ENCODE peak calls at places on chromosomes 13 and 19, in eight cellular contexts. One of them, this sample, is unnamed.

GRCh38 chr19:37551123-37551993 is 43.2 kb downstream of the ZNF571 start:
- DNase-seq in AG04450: peak
- DNase-seq in pancreas: peak
- DNase-seq in A549: no peak
- DNase-seq in thyroid gland: no peak
- DNase-seq in psoas muscle: no peak
- DNase-seq in cardiac fibroblast: peak
- DNase-seq in astrocyte of the spinal cord: peak
- DNase-seq in this sample: peak

GRCh38 chr19:33197591-33198000 is 3.5 kb downstream of the LRP3 start:
- DNase-seq in astrocyte of the spinal cord: no peak
- DNase-seq in pancreas: peak
- DNase-seq in psoas muscle: no peak
- DNase-seq in AG04450: no peak
- DNase-seq in A549: no peak
- DNase-seq in thyroid gland: no peak
- DNase-seq in cardiac fibroblast: no peak
- DNase-seq in this sample: no peak

GRCh38 chr13:67123165-67123564 is 107.0 kb downstream of the PCDH9 start:
- DNase-seq in A549: no peak
- DNase-seq in pancreas: no peak
- DNase-seq in AG04450: no peak
- DNase-seq in thyroid gland: no peak
- DNase-seq in psoas muscle: no peak
- DNase-seq in cardiac fibroblast: no peak
- DNase-seq in astrocyte of the spinal cord: no peak
- DNase-seq in this sample: no peak

GRCh38 chr13:49669735-49670309 is 21.5 kb downstream of the EBPL start:
- DNase-seq in AG04450: peak
- DNase-seq in astrocyte of the spinal cord: peak
- DNase-seq in cardiac fibroblast: peak
- DNase-seq in psoas muscle: peak
- DNase-seq in A549: peak
- DNase-seq in thyroid gland: peak
- DNase-seq in pancreas: no peak
- DNase-seq in this sample: peak

GRCh38 chr13:59094149-59094548 is 1069.6 kb downstream of the DIAPH3 start:
- DNase-seq in astrocyte of the spinal cord: no peak
- DNase-seq in pancreas: no peak
- DNase-seq in thyroid gland: no peak
- DNase-seq in psoas muscle: no peak
- DNase-seq in cardiac fibroblast: no peak
- DNase-seq in AG04450: no peak
- DNase-seq in A549: no peak
- DNase-seq in this sample: no peak

GRCh38 chr13:30998548-30999140 is 66.2 kb downstream of the TEX26 start:
- DNase-seq in AG04450: peak
- DNase-seq in A549: no peak
- DNase-seq in thyroid gland: no peak
- DNase-seq in psoas muscle: no peak
- DNase-seq in astrocyte of the spinal cord: peak
- DNase-seq in pancreas: no peak
- DNase-seq in cardiac fibroblast: peak
- DNase-seq in this sample: peak

GRCh38 chr13:77207943-77208342 is 119.0 kb downstream of the MYCBP2 start:
- DNase-seq in astrocyte of the spinal cord: peak
- DNase-seq in pancreas: no peak
- DNase-seq in cardiac fibroblast: peak
- DNase-seq in thyroid gland: no peak
- DNase-seq in AG04450: peak
- DNase-seq in psoas muscle: no peak
- DNase-seq in A549: no peak
- DNase-seq in this sample: peak

GRCh38 chr19:48363500-48363809 is 285 bp downstream of the TMEM143 start:
- DNase-seq in thyroid gland: no peak
- DNase-seq in A549: no peak
- DNase-seq in astrocyte of the spinal cord: no peak
- DNase-seq in AG04450: no peak
- DNase-seq in psoas muscle: no peak
- DNase-seq in pancreas: peak
- DNase-seq in cardiac fibroblast: no peak
- DNase-seq in this sample: no peak

GRCh38 chr13:91409661-91410060 is 11.2 kb downstream of the GPC5 start:
- DNase-seq in astrocyte of the spinal cord: no peak
- DNase-seq in A549: no peak
- DNase-seq in psoas muscle: no peak
- DNase-seq in AG04450: no peak
- DNase-seq in cardiac fibroblast: no peak
- DNase-seq in pancreas: no peak
- DNase-seq in thyroid gland: no peak
- DNase-seq in this sample: no peak

GRCh38 chr13:65855276-65855675 is 1374.9 kb downstream of the PCDH9 start:
- DNase-seq in thyroid gland: no peak
- DNase-seq in psoas muscle: no peak
- DNase-seq in A549: no peak
- DNase-seq in cardiac fibroblast: peak
- DNase-seq in AG04450: no peak
- DNase-seq in astrocyte of the spinal cord: no peak
- DNase-seq in pancreas: no peak
- DNase-seq in this sample: peak

GRCh38 chr13:94950303-94950702 is 238.0 kb upstream of the SOX21 start:
- DNase-seq in thyroid gland: no peak
- DNase-seq in astrocyte of the spinal cord: no peak
- DNase-seq in psoas muscle: no peak
- DNase-seq in AG04450: no peak
- DNase-seq in cardiac fibroblast: no peak
- DNase-seq in A549: no peak
- DNase-seq in pancreas: no peak
- DNase-seq in this sample: peak

GRCh38 chr19:13122275-13122878 is 4.3 kb downstream of the NACC1 start:
- DNase-seq in astrocyte of the spinal cord: no peak
- DNase-seq in A549: no peak
- DNase-seq in psoas muscle: no peak
- DNase-seq in cardiac fibroblast: no peak
- DNase-seq in thyroid gland: no peak
- DNase-seq in AG04450: no peak
- DNase-seq in pancreas: no peak
- DNase-seq in this sample: peak

GRCh38 chr19:13119654-13120053 is 1.6 kb downstream of the NACC1 start:
- DNase-seq in A549: no peak
- DNase-seq in thyroid gland: no peak
- DNase-seq in astrocyte of the spinal cord: no peak
- DNase-seq in psoas muscle: no peak
- DNase-seq in AG04450: no peak
- DNase-seq in pancreas: no peak
- DNase-seq in cardiac fibroblast: peak
- DNase-seq in this sample: no peak

GRCh38 chr19:13120817-13121216 is 2.8 kb downstream of the NACC1 start:
- DNase-seq in pancreas: no peak
- DNase-seq in A549: no peak
- DNase-seq in astrocyte of the spinal cord: peak
- DNase-seq in AG04450: no peak
- DNase-seq in cardiac fibroblast: peak
- DNase-seq in thyroid gland: no peak
- DNase-seq in psoas muscle: no peak
- DNase-seq in this sample: peak

GRCh38 chr19:13122980-13123957 is 5.2 kb downstream of the NACC1 start:
- DNase-seq in A549: no peak
- DNase-seq in cardiac fibroblast: no peak
- DNase-seq in astrocyte of the spinal cord: no peak
- DNase-seq in AG04450: no peak
- DNase-seq in thyroid gland: no peak
- DNase-seq in psoas muscle: no peak
- DNase-seq in pancreas: no peak
- DNase-seq in this sample: no peak

DNA sequence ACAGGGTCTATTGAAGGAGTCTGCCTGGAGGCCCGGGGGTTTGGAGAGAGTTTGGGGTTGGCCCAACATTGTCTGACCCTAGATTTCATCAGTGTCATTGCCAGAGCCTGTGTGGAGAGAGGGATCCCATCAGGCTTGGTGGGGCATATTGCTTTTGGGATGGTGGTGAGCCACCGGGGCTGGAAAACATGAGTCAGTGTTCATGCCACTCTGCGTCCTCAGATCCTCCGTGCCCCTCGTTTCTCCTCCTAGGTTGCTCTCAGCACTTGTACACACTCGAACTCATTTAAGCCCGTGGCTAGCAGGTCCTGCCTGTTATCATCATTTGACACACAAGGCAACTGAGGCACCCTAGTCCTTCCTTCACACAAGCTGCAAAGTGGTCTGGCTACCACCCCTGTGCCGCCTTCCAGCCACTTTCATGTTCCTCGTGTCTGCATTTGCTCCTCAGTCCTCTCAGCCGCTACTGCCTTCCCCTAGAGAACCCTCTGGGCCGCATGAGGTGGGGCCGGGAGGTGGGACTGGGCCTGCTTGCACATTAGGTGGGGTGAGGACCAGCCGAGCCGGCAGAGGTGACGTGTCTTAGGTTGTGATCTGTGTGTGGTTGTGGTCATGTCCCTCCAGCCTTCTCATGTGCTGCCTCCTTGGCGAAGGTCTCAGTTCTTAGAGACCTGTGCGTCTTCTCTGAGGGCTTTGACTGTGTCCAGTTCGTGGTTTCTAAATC is 3.6 kb downstream of the NACC1 start:
- DNase-seq in pancreas: no peak
- DNase-seq in AG04450: no peak
- DNase-seq in A549: no peak
- DNase-seq in psoas muscle: no peak
- DNase-seq in astrocyte of the spinal cord: no peak
- DNase-seq in cardiac fibroblast: peak
- DNase-seq in thyroid gland: no peak
- DNase-seq in this sample: no peak
- H3K4me3 ChIP-seq in pancreas: no peak
- H3K4me3 ChIP-seq in AG04450: no peak
- H3K4me3 ChIP-seq in A549: no peak
- H3K4me3 ChIP-seq in psoas muscle: no peak
- H3K4me3 ChIP-seq in astrocyte of the spinal cord: no peak
- H3K4me3 ChIP-seq in cardiac fibroblast: no peak
- H3K4me3 ChIP-seq in thyroid gland: no peak
- H3K4me3 ChIP-seq in this sample: no peak

GRCh38 chr19:17420267-17420924 is 549 bp downstream of the MVB12A start:
- DNase-seq in thyroid gland: peak
- DNase-seq in astrocyte of the spinal cord: peak
- DNase-seq in AG04450: no peak
- DNase-seq in A549: no peak
- DNase-seq in pancreas: peak
- DNase-seq in psoas muscle: peak
- DNase-seq in cardiac fibroblast: no peak
- DNase-seq in this sample: no peak
- TF ChIP-seq CTCF in thyroid gland: no peak
- TF ChIP-seq CTCF in astrocyte of the spinal cord: no peak
- TF ChIP-seq CTCF in AG04450: peak
- TF ChIP-seq CTCF in A549: no peak
- TF ChIP-seq CTCF in pancreas: no peak
- TF ChIP-seq CTCF in psoas muscle: no peak
- TF ChIP-seq CTCF in cardiac fibroblast: no peak
- TF ChIP-seq CTCF in this sample: peak

GRCh38 chr19:39850892-39851291 is 4.7 kb upstream of the FBL start:
- DNase-seq in pancreas: no peak
- DNase-seq in psoas muscle: no peak
- DNase-seq in thyroid gland: no peak
- DNase-seq in A549: no peak
- DNase-seq in cardiac fibroblast: no peak
- DNase-seq in astrocyte of the spinal cord: no peak
- DNase-seq in AG04450: no peak
- DNase-seq in this sample: no peak
- H3K4me3 ChIP-seq in pancreas: no peak
- H3K4me3 ChIP-seq in psoas muscle: no peak
- H3K4me3 ChIP-seq in thyroid gland: no peak
- H3K4me3 ChIP-seq in A549: no peak
- H3K4me3 ChIP-seq in cardiac fibroblast: no peak
- H3K4me3 ChIP-seq in astrocyte of the spinal cord: no peak
- H3K4me3 ChIP-seq in AG04450: no peak
- H3K4me3 ChIP-seq in this sample: no peak

GRCh38 chr13:51364404-51365008 is 25.0 kb downstream of the SERPINE3 start:
- DNase-seq in cardiac fibroblast: peak
- DNase-seq in psoas muscle: no peak
- DNase-seq in A549: no peak
- DNase-seq in AG04450: peak
- DNase-seq in thyroid gland: no peak
- DNase-seq in pancreas: no peak
- DNase-seq in astrocyte of the spinal cord: peak
- DNase-seq in this sample: peak
- TF ChIP-seq CTCF in cardiac fibroblast: no peak
- TF ChIP-seq CTCF in psoas muscle: no peak
- TF ChIP-seq CTCF in A549: no peak
- TF ChIP-seq CTCF in AG04450: no peak
- TF ChIP-seq CTCF in thyroid gland: no peak
- TF ChIP-seq CTCF in pancreas: no peak
- TF ChIP-seq CTCF in astrocyte of the spinal cord: no peak
- TF ChIP-seq CTCF in this sample: no peak

DNA sequence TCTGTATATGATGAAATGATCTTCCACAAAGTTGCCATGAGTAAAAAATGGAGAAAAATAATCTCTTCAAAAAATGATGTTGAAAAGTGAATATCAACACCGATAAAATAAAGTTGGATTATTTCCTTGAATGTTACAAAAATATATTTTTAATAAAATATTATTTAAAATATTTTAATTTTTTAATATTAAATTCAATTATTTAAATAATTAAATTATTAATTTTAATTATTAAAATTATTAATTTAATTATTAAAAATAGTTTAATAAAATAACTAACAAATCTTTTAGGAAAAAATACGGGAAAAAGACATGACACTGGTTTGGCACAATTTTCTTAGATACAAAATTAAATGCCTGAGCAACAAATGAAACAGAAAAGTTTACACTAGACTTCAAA is 21.3 kb downstream of the ZNF626 start:
- DNase-seq in thyroid gland: no peak
- DNase-seq in AG04450: no peak
- DNase-seq in A549: no peak
- DNase-seq in pancreas: no peak
- DNase-seq in psoas muscle: no peak
- DNase-seq in cardiac fibroblast: no peak
- DNase-seq in astrocyte of the spinal cord: no peak
- DNase-seq in this sample: no peak
- H3K4me3 ChIP-seq in thyroid gland: no peak
- H3K4me3 ChIP-seq in AG04450: no peak
- H3K4me3 ChIP-seq in A549: no peak
- H3K4me3 ChIP-seq in pancreas: no peak
- H3K4me3 ChIP-seq in psoas muscle: no peak
- H3K4me3 ChIP-seq in cardiac fibroblast: no peak
- H3K4me3 ChIP-seq in astrocyte of the spinal cord: no peak
- H3K4me3 ChIP-seq in this sample: no peak

GRCh38 chr19:18349524-18350128 is 9.2 kb downstream of the PGPEP1 start:
- DNase-seq in A549: peak
- DNase-seq in psoas muscle: peak
- DNase-seq in AG04450: no peak
- DNase-seq in astrocyte of the spinal cord: peak
- DNase-seq in cardiac fibroblast: peak
- DNase-seq in pancreas: peak
- DNase-seq in thyroid gland: peak
- DNase-seq in this sample: peak
- TF ChIP-seq CTCF in A549: peak
- TF ChIP-seq CTCF in psoas muscle: peak
- TF ChIP-seq CTCF in AG04450: peak
- TF ChIP-seq CTCF in astrocyte of the spinal cord: peak
- TF ChIP-seq CTCF in cardiac fibroblast: peak
- TF ChIP-seq CTCF in pancreas: peak
- TF ChIP-seq CTCF in thyroid gland: no peak
- TF ChIP-seq CTCF in this sample: peak